ENCODE peak calls at places on chromosome X, in six cellular contexts. L is heart left ventricle, P is neural crest cell, C is sciatic nerve, V is SK-N-SH, Y is IMR-90. B is an unnamed sample.

GRCh38 chrX:105190252-105190853 is 30.1 kb downstream of the TEX13A start:
- DNase-seq in L (no peak), P (peak), C (no peak), V (peak), Y (peak), B (peak)

GRCh38 chrX:45571453-45571852 is 370.8 kb upstream of the DIPK2B start:
- DNase-seq in L (no peak), P (no peak), C (no peak), V (no peak), Y (no peak), B (no peak)

GRCh38 chrX:133353233-133353632 is 62.1 kb downstream of the GPC4 start:
- DNase-seq in L (no peak), P (no peak), C (no peak), V (no peak), Y (no peak), B (no peak)

GRCh38 chrX:39577976-39578962 is 519.5 kb downstream of the BCOR start:
- DNase-seq in L (no peak), P (no peak), C (peak), V (no peak), Y (no peak), B (peak)

GRCh38 chrX:20265726-20266681 is 705 bp downstream of the RPS6KA3 start:
- DNase-seq in L (peak), P (peak), C (peak), V (peak), Y (peak), B (peak)

GRCh38 chrX:49291615-49292337 is 11.7 kb upstream of the GAGE10 start:
- DNase-seq in L (no peak), P (peak), C (peak), V (peak), Y (peak), B (peak)

GRCh38 chrX:150504399-150505186 is 63.8 kb upstream of the MTM1 start:
- DNase-seq in L (no peak), P (no peak), C (no peak), V (peak), Y (peak), B (no peak)

GRCh38 chrX:10397349-10397748 is 223.0 kb downstream of the MID1 start:
- DNase-seq in L (no peak), P (no peak), C (no peak), V (no peak), Y (no peak), B (no peak)

GRCh38 chrX:12887141-12887540 is 19.3 kb upstream of the TLR8 start:
- DNase-seq in L (no peak), P (no peak), C (no peak), V (no peak), Y (no peak), B (no peak)

GRCh38 chrX:18354369-18355329 is at the start of gene SCML2:
- DNase-seq in L (peak), P (peak), C (no peak), V (peak), Y (peak), B (peak)

GRCh38 chrX:18036394-18036793 is 175.3 kb upstream of the RAI2 start:
- DNase-seq in L (no peak), P (no peak), C (no peak), V (no peak), Y (no peak), B (no peak)

GRCh38 chrX:25144043-25144940 is 128.5 kb upstream of the ARX start:
- DNase-seq in L (no peak), P (peak), C (peak), V (peak), Y (peak), B (peak)

GRCh38 chrX:150465856-150466775 is 102.3 kb upstream of the MTM1 start:
- DNase-seq in L (no peak), P (no peak), C (no peak), V (no peak), Y (no peak), B (no peak)

GRCh38 chrX:119374736-119375135 is 24.4 kb upstream of the SLC25A43 start:
- DNase-seq in L (no peak), P (no peak), C (no peak), V (no peak), Y (peak), B (no peak)

GRCh38 chrX:49754238-49754857 is 58.6 kb upstream of the PAGE1 start:
- DNase-seq in L (no peak), P (peak), C (no peak), V (peak), Y (peak), B (peak)

GRCh38 chrX:257681-258289 is 23.4 kb upstream of the PLCXD1 start:
- DNase-seq in L (no peak), P (no peak), C (no peak), V (no peak), Y (no peak), B (no peak)

GRCh38 chrX:12390301-12390700 is 252.0 kb downstream of the FRMPD4 start:
- DNase-seq in L (no peak), P (no peak), C (no peak), V (no peak), Y (peak), B (no peak)

GRCh38 chrX:11309220-11309619 is 16.0 kb downstream of the AMELX start:
- DNase-seq in L (peak), P (no peak), C (no peak), V (no peak), Y (no peak), B (no peak)